ENCODE peak calls at places on chromosomes 13 and 19, in five cellular contexts. L is K562, D is GM12878, S is H1, Z is HepG2. P is an unnamed sample.
A peak's percentile ranks its signal among the peaks of the same experiment; 100 is the strongest.

GRCh38 chr19:41616785-41617621 is 9.9 kb downstream of the CEACAM4 start:
- DNase-seq in D (no peak), L (peak; percentile 23), Z (peak; percentile 9), S (no peak), P (no peak)

GRCh38 chr19:48271531-48272151 is 1.8 kb downstream of the ZNF114 start:
- DNase-seq in D (no peak), S (peak; percentile 82), L (no peak), Z (peak; percentile 67), P (no peak)

GRCh38 chr19:41930926-41931592 is 2.8 kb upstream of the ERFL start:
- DNase-seq in L (no peak), S (peak; percentile 84), Z (no peak), D (no peak), P (no peak)

GRCh38 chr13:98141509-98141908 is 1.4 kb upstream of the FARP1 start:
- DNase-seq in S (no peak), Z (no peak), D (no peak), L (no peak), P (no peak)

GRCh38 chr19:51460164-51460992 is 2.1 kb upstream of the SIGLEC8 start:
- DNase-seq in L (peak; percentile 60), S (no peak), Z (peak; percentile 21), D (no peak), P (no peak)

GRCh38 chr19:54523403-54523802 is 20.8 kb downstream of the LAIR2 start:
- DNase-seq in Z (no peak), D (peak; percentile 71), L (no peak), S (no peak), P (no peak)

GRCh38 chr19:47881757-47882156 is 4.4 kb downstream of the SULT2A1 start:
- DNase-seq in D (no peak), S (no peak), Z (no peak), L (no peak), P (no peak)

GRCh38 chr19:15534957-15535864 is 26.9 kb downstream of the CYP4F22 start:
- DNase-seq in D (no peak), L (no peak), S (no peak), Z (no peak), P (no peak)

GRCh38 chr13:26037302-26037701 is 14.5 kb downstream of the SHISA2 start:
- DNase-seq in S (peak; percentile 90), D (no peak), Z (no peak), L (peak; percentile 39), P (peak; percentile 23)

GRCh38 chr13:27028683-27029480 is 142.7 kb downstream of the USP12 start:
- DNase-seq in L (no peak), D (no peak), S (no peak), Z (no peak), P (no peak)

GRCh38 chr13:101416181-101417042 is at the start of gene NALCN:
- DNase-seq in S (peak; percentile 68), L (no peak), Z (no peak), D (no peak), P (no peak)

GRCh38 chr19:55443045-55443823 is at the start of gene SHISA7:
- DNase-seq in D (no peak), S (peak; percentile 58), L (peak; percentile 47), Z (no peak), P (no peak)

GRCh38 chr13:26236306-26236705 is 14.2 kb upstream of the RNF6 start:
- DNase-seq in L (no peak), D (no peak), S (no peak), Z (no peak), P (no peak)

GRCh38 chr19:49761625-49762311 is 1.3 kb downstream of the TSKS start:
- DNase-seq in S (no peak), L (peak; percentile 76), D (no peak), Z (peak; percentile 25), P (no peak)
- TF ChIP-seq SP1 in S (no peak), L (no peak), D (no peak), Z (no peak), P (no peak)

GRCh38 chr13:43561081-43561480 is 225.7 kb downstream of the ENOX1 start:
- DNase-seq in L (no peak), D (no peak), S (no peak), Z (no peak), P (no peak)

GRCh38 chr13:43558312-43558711 is 228.5 kb downstream of the ENOX1 start:
- DNase-seq in Z (no peak), D (no peak), L (no peak), S (no peak), P (no peak)

GRCh38 chr13:43564941-43565340 is 221.8 kb downstream of the ENOX1 start:
- DNase-seq in S (no peak), Z (no peak), D (no peak), L (no peak), P (no peak)

GRCh38 chr13:43558942-43559341 is 227.8 kb downstream of the ENOX1 start:
- DNase-seq in Z (no peak), L (no peak), S (no peak), D (no peak), P (no peak)
- TF ChIP-seq SIN3A in Z (no peak), L (no peak), S (no peak), D (no peak), P (no peak)

GRCh38 chr13:99894105-99894504 is 77.5 kb downstream of the ZIC5 start:
- DNase-seq in L (no peak), S (no peak), D (no peak), Z (no peak), P (no peak)

GRCh38 chr13:99895999-99896695 is 75.4 kb downstream of the ZIC5 start:
- DNase-seq in L (no peak), Z (no peak), D (no peak), S (peak; percentile 65), P (no peak)

GRCh38 chr13:99894835-99895427 is 76.6 kb downstream of the ZIC5 start:
- DNase-seq in D (no peak), Z (no peak), L (no peak), S (no peak), P (no peak)

GRCh38 chr13:99896712-99897440 is 74.7 kb downstream of the ZIC5 start:
- DNase-seq in S (no peak), L (no peak), D (no peak), Z (no peak), P (no peak)

GRCh38 chr13:99895428-99895998 is 76.1 kb downstream of the ZIC5 start:
- DNase-seq in Z (no peak), D (no peak), S (no peak), L (no peak), P (no peak)
- TF ChIP-seq SP1 in Z (no peak), D (no peak), S (no peak), L (no peak), P (no peak)

DNA sequence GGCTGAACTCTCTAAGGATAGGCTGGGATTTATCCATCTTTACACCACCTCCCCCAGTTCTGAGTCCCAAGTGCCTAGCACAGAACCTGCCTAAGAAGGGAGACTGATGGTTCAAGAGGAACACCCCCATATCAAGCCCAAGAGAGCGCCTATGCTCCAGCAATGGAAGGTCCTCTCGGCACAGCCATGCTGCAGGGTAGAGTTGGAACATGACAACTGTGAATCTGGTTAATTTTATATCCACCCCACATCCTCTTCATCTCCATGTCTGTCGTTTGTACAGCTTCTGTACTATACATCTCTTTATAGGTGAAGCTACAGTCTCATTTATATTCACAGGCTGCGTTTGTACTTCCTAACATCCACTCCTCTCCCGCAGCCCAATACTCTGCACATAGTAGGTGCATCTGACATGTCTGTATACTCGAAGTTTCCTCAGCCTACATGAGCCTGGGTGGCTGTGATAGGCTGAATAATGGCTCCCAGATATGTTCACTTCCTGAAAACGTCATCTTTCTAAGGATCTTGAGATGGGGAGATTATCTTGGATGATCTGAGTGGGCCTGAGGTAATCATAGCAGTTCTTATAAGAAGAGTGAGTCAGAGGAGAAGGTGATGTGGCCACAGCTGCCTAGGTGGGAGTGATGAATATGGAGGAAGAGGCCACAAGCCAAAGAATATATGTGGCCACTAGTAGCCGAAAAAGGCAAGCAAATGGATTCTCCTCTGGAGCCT is 84.1 kb downstream of the AKAP11 start:
- DNase-seq in D (no peak), S (no peak), L (no peak), Z (no peak), P (no peak)
- TF ChIP-seq SIN3A in D (no peak), S (no peak), L (no peak), Z (no peak), P (no peak)

DNA sequence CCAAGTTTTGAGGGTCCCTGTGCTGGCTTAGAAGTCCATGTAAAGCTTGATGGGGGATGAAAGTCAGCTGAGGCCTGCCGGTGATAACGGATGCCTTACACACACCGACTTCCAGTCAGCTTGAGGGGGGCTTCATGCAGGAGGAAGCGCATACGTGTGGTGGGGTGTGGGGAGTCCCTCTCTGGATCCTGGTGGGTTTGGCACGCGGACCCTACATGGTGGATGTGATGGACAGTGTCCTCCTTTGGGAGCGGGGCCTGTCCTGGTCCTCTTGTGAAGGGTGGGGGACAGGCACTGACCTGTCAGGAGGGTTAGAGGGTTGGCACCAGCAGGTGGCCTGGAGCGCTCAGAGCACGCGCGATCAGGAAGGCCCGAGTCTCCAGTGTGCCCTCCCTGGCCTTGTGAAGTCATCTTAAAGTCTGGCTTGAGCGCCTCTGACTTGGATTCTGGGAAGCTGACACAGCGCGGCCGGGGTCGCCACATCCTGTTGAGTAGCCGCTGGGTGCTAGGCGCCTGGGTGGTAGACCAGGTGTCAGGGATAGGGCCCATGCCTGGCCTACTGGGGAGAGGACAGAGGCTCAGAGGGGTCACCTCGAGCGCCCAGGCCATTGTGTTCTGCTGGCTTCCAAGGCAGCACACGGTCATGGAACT is 2.9 kb downstream of the DAZAP1 start:
- DNase-seq in Z (no peak), D (no peak), L (no peak), S (no peak), P (no peak)
- TF ChIP-seq SP1 in Z (no peak), D (no peak), L (no peak), S (no peak), P (no peak)

GRCh38 chr13:112796190-112796915 is 106.5 kb downstream of the ATP11A start:
- DNase-seq in D (no peak), L (no peak), Z (no peak), S (no peak), P (no peak)

GRCh38 chr13:112800057-112800456 is 110.2 kb downstream of the ATP11A start:
- DNase-seq in S (no peak), Z (no peak), L (no peak), D (no peak), P (no peak)

GRCh38 chr13:112802808-112803207 is 113.0 kb downstream of the ATP11A start:
- DNase-seq in Z (no peak), D (peak; percentile 32), L (no peak), S (no peak), P (no peak)

GRCh38 chr13:112803422-112803821 is 113.6 kb downstream of the ATP11A start:
- DNase-seq in S (no peak), D (peak; percentile 70), L (no peak), Z (no peak), P (no peak)

DNA sequence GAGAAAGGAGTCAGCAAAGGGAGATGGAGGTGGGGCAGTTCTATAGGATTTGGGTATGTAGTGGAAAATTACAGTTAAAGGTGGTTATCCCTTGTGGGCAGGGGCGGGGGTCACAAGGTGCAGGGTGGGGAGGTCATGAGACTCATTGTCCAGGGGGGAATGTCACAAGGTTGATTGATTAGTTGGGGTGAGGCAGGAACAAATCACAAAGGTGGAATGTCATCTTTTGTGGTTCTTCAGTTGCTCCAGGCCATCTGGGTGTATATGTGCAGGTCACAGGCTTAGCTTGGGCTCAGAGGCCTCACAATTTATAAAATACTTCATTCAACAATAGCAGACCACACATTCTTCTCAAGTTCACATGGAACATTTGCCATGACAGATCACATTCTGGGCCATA is 109.6 kb downstream of the ATP11A start:
- DNase-seq in Z (no peak), D (no peak), L (no peak), S (no peak), P (no peak)
- TF ChIP-seq SIN3A in Z (no peak), D (no peak), L (no peak), S (no peak), P (no peak)

P was measured in HCT116.